ENCODE peak calls at places on chromosomes 16 and 17, in seven cellular contexts. U is right lobe of liver, T is endothelial cell of umbilical vein, X is adrenal gland, C is ovary, W is A549, L is IMR-90. K is an unnamed sample.

GRCh38 chr17:50036455-50037320 is 19.2 kb upstream of the ITGA3 start:
- DNase-seq in L (no peak), C (peak), W (no peak), T (no peak), U (no peak), X (no peak), K (peak)

GRCh38 chr17:60496051-60496450 is 30.0 kb downstream of the APPBP2 start:
- DNase-seq in X (no peak), U (no peak), L (peak), C (no peak), W (no peak), T (no peak), K (no peak)

GRCh38 chr17:79592198-79592597 is 18.7 kb downstream of the RBFOX3 start:
- DNase-seq in T (no peak), X (no peak), L (no peak), C (no peak), U (no peak), W (no peak), K (no peak)

GRCh38 chr17:337453-337852 is 15.2 kb downstream of the RPH3AL start:
- DNase-seq in X (no peak), C (peak), L (no peak), W (no peak), T (no peak), U (no peak), K (peak)

GRCh38 chr16:58495861-58496331 is 4.0 kb upstream of the NDRG4 start:
- DNase-seq in C (no peak), L (no peak), T (no peak), U (no peak), X (no peak), W (no peak), K (peak)

GRCh38 chr16:51051671-51052070 is 99.4 kb downstream of the SALL1 start:
- DNase-seq in W (no peak), U (no peak), T (no peak), X (no peak), L (no peak), C (no peak), K (no peak)

GRCh38 chr16:82694239-82694874 is 67.6 kb downstream of the CDH13 start:
- DNase-seq in X (no peak), W (no peak), L (peak), T (no peak), U (no peak), C (no peak), K (no peak)

GRCh38 chr16:4116328-4117249 is at the start of gene ADCY9:
- DNase-seq in C (peak), X (peak), U (peak), T (peak), W (peak), L (peak), K (peak)

GRCh38 chr17:33452797-33453196 is 159.7 kb upstream of the ASIC2 start:
- DNase-seq in W (no peak), T (no peak), C (no peak), L (no peak), U (no peak), X (no peak), K (no peak)

GRCh38 chr16:983044-984030 is 1.8 kb downstream of the SOX8 start:
- DNase-seq in C (no peak), W (peak), T (no peak), U (no peak), X (no peak), L (no peak), K (no peak)

GRCh38 chr16:67562918-67563707 is 787 bp downstream of the CTCF start:
- DNase-seq in X (peak), W (peak), U (peak), C (peak), T (peak), L (peak), K (peak)

GRCh38 chr17:60108712-60109111 is 30.0 kb upstream of the HEATR6 start:
- DNase-seq in X (no peak), U (no peak), T (no peak), C (no peak), W (no peak), L (no peak), K (no peak)

GRCh38 chr16:89670496-89671431 is 13.1 kb downstream of the SPATA33 start:
- DNase-seq in U (no peak), W (no peak), X (no peak), L (peak), C (no peak), T (peak), K (no peak)

GRCh38 chr16:31713071-31713944 is 160.3 kb upstream of the ZNF267 start:
- DNase-seq in U (peak), T (peak), C (peak), L (peak), W (peak), X (peak), K (peak)

GRCh38 chr16:31712064-31712540 is 161.5 kb upstream of the ZNF267 start:
- DNase-seq in X (no peak), U (no peak), C (no peak), L (no peak), W (no peak), T (no peak), K (no peak)

GRCh38 chr16:31710880-31711279 is 162.7 kb upstream of the ZNF267 start:
- DNase-seq in C (no peak), W (no peak), L (no peak), T (no peak), X (no peak), U (no peak), K (no peak)

GRCh38 chr16:31710134-31710533 is 163.5 kb upstream of the ZNF267 start:
- DNase-seq in L (no peak), C (no peak), T (no peak), X (no peak), W (no peak), U (no peak), K (no peak)

DNA sequence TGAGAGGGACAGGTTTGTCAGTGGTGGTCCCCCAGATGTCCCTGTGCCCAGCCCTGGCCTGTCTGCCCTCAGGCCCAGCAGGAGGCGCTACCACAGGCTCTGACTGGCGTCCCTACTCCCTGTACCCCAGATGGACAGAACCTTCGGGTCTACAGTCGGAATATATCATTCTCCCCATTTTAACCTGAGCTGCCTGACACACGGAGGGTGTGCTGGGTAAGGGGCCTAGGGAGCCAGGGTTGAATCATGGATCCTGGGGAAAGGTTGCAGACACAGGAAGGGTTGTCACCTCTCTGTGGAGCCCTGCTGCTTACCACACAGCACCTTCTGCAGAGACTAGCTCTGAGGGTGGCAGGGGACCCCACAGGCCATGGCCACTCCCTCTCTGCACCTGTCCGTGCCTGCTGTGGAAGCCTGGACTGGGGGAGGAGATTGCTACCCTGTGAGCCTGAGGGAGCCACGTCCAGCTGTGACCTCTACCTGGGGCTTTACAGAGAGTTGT is 162.2 kb upstream of the ZNF267 start:
- DNase-seq in U (no peak), L (no peak), T (no peak), C (no peak), W (no peak), X (no peak), K (no peak)
- TF ChIP-seq POLR2A in U (no peak), L (no peak), T (no peak), C (no peak), W (no peak), X (no peak), K (no peak)

GRCh38 chr17:64146418-64147109 is 16.6 kb upstream of the ERN1 start:
- DNase-seq in T (peak), U (peak), C (peak), W (peak), L (peak), X (peak), K (peak)
- TF ChIP-seq POLR2A in T (no peak), U (no peak), C (no peak), W (peak), L (no peak), X (no peak), K (no peak)

DNA sequence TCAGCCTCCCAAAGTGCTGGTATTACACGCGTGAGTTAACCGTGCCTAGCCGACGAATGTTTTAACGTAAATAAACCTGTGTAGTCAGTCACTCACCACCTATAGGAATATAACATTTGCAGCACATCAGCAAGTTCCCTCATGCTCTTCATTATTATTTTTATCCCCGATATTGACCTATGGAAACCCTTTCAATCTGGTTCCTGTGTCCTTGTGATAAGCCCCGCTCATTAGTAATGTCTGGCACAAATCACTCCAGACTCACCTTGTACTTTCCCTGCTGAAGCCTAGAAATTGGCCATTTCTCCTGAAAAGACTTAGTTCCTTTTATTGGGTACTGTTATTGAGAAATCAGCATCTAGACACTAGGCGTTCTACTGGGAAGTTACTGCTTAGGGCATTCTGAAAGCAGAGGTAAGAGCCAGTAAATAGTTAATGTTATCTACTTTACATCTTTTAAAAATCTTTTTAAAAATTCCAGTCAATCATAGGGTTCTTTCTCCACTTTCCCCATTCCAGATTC is 1.5 kb upstream of the PHKG2 start:
- DNase-seq in X (no peak), T (peak), U (no peak), W (no peak), C (no peak), L (no peak), K (no peak)
- TF ChIP-seq POLR2A in X (no peak), T (no peak), U (no peak), W (no peak), C (no peak), L (no peak), K (no peak)

GRCh38 chr17:46994993-46995392 is 15.9 kb upstream of the RPRML start:
- DNase-seq in X (no peak), L (no peak), W (no peak), T (no peak), U (no peak), C (no peak), K (no peak)

GRCh38 chr17:46991618-46992017 is 12.6 kb upstream of the RPRML start:
- DNase-seq in T (no peak), X (no peak), U (no peak), C (no peak), W (no peak), L (no peak), K (no peak)

GRCh38 chr17:46995841-46996571 is 17.0 kb upstream of the RPRML start:
- DNase-seq in X (no peak), T (peak), W (no peak), L (peak), U (no peak), C (no peak), K (no peak)
- TF ChIP-seq POLR2A in X (no peak), T (no peak), W (no peak), L (no peak), U (no peak), C (no peak), K (no peak)

GRCh38 chr17:1714980-1715802 is 5.0 kb upstream of the TLCD2 start:
- DNase-seq in T (peak), W (peak), X (peak), C (peak), L (peak), U (peak), K (peak)
- TF ChIP-seq POLR2A in T (peak), W (no peak), X (peak), C (peak), L (peak), U (peak), K (no peak)

DNA sequence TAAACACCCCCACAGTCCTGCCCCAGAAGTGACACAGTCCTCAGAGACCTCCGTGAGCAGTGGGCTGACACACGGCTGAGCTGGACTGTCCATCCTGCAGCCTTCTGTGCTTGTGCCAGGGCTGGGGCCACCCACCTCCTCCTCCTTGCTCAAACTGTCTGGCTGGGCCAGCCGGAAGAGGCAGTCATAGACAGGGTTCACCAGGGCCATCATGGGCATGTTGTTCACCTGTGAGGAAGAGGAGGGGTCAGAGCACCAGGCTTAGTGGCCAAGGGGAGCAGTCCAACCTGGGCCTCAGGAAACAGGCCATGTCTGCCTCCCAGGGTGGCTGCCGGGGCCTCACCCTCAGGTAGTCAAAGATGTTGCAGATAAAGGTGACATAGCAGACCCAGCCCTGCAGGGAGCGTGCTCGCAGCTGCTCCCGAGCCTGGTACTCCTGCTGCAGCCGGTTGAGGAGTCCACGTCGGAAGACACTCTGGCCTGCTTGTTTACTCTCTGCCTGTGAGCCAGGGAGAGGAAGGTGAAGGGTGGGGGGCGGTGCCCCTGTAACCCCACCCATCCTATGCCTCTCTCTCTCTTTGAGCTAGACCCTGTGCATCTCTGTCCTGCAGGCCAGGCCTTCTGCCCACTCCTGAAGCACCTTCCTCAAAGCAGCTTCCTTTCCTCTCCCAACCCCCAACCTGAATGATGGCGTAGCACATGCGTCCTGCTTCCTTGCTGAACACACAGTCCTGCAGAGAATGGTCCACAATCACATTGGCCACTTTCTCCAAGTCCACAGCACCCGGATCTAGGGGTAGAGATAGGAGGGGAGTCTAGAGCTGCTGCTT is 3.4 kb downstream of the MIF4GD start:
- DNase-seq in L (no peak), U (no peak), X (no peak), W (peak), C (no peak), T (peak), K (no peak)
- TF ChIP-seq POLR2A in L (no peak), U (no peak), X (no peak), W (peak), C (no peak), T (peak), K (no peak)

DNA sequence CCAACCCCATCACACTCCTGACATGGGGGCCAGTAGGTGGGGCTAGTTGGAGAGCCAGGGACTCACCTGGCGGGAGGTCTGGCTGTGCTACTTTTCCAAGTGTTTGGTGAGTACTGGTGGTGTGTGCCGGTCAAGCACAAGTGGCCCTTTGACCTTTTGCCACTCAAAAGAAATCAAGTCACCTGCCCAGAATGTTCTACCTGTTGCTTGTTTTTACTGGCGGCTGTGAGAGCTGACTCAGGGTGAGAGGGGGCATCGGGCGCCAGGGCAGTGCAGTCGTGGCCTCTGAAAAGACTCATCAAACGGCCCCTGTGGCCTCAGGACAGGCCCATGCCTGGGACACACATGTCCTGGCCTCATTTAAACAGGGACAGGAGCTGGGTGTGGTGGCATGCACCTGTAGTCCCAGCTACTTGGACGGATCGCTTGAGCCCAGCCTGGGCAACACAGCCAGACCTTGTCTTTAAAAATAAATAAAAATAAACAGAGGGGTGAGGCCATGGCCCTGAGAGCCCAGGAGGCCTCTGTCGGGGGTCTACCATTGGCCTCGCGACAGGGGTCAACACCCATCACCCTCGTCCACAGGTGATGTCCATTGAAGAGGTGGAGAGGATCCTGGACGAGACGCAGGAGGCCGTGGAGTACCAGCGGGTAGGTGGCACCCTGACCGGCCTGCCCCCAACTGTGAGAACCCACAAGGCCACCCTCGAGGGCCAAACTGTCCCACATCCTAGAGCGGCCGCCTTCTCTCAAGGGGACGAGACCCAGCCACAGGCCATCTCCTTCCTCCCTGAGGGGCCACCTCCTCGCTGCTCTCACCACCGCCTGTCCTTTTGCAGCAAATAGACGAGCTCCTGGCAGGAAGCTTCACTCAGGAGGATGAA is 5.0 kb downstream of the CHMP6 start:
- DNase-seq in C (peak), T (no peak), L (no peak), X (no peak), W (no peak), U (no peak), K (peak)
- TF ChIP-seq POLR2A in C (no peak), T (no peak), L (no peak), X (no peak), W (no peak), U (no peak), K (no peak)

GRCh38 chr17:7014261-7014994 is 2.0 kb downstream of the RNASEK start:
- DNase-seq in X (peak), L (peak), U (peak), T (peak), W (peak), C (peak), K (peak)
- TF ChIP-seq POLR2A in X (peak), L (peak), U (peak), T (peak), W (peak), C (peak), K (peak)

DNA sequence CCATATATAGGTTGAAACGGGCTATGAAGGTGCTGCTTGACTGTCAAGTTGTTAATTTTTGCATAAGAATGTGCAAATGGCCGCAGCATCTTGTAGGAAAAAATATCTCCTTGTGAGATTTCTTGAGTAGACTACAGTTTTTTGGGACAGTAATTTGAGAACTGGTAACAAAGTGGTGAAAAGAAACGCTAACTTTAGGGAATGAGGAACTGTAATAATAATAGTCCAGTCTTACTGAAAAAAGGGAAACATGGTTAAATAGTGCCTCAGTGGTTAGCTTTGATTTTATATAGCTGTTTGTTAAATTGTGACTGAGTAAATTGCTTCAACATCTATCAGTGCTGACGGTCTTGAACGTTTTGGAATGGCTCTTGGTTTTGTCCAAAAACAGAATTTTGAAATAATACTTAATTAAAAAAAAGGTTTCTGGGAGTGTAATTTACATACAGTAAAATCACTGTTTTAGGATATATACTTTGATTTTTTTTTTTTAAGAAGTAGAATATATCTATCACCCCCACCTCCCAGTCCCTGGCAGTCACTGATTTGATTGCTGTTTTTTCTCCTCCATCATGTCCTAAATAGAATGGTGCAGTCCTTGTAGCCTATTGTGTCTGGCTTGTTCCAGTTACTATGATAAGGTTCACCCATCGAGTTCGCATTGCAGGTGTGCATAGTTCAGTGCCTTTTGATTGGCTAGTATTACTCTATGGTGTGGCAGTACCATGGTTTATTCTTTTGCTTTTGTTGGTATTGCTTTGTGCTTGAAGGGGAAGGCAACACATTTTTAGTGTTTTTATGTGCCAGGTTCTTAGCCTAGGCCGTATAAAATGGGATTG is 2.8 kb downstream of the HAPSTR1 start:
- DNase-seq in U (no peak), X (no peak), C (no peak), L (no peak), T (no peak), W (no peak), K (no peak)
- TF ChIP-seq POLR2A in U (no peak), X (no peak), C (no peak), L (no peak), T (no peak), W (no peak), K (no peak)

GRCh38 chr16:30902070-30902972 is 5.9 kb downstream of the CTF1 start:
- DNase-seq in W (peak), X (peak), T (peak), L (peak), U (peak), C (peak), K (peak)
- TF ChIP-seq POLR2A in W (peak), X (peak), T (peak), L (no peak), U (peak), C (peak), K (peak)

K was measured in spleen.